ENCODE peak calls at places on chromosome 6, in ten cellular contexts. U is RWPE1, H is AG04449, Q is pancreas, P is HFFc6, C is tibial artery, R is testis, N is adrenal gland, M is fibroblast of mammary gland, A is HCT116. O is an unnamed sample.

GRCh38 chr6:157613011-157613522 is 210.0 kb upstream of the SNX9 start:
- DNase-seq in U (peak; percentile 92), H (peak; percentile 65), Q (no peak), P (peak; percentile 87), C (no peak), R (no peak), N (no peak), M (peak; percentile 98), A (peak; percentile 83), O (peak; percentile 38)

GRCh38 chr6:26235240-26235730 is 129.7 kb upstream of the BTN3A2 start:
- DNase-seq in U (no peak), H (no peak), Q (no peak), P (no peak), C (no peak), R (no peak), N (no peak), M (no peak), A (no peak), O (no peak)

GRCh38 chr6:93474733-93475179 is 55.4 kb upstream of the EPHA7 start:
- DNase-seq in U (no peak), H (no peak), Q (no peak), P (no peak), C (no peak), R (peak; percentile 23), N (no peak), M (no peak), A (no peak), O (no peak)

GRCh38 chr6:1314617-1315016 is 2.7 kb downstream of the FOXQ1 start:
- DNase-seq in U (no peak), H (no peak), Q (no peak), P (no peak), C (no peak), R (no peak), N (no peak), M (no peak), A (no peak), O (no peak)

GRCh38 chr6:41503841-41504525 is 42.2 kb upstream of the FOXP4 start:
- DNase-seq in U (peak; percentile 22), H (no peak), Q (peak; percentile 81), P (no peak), C (peak; percentile 74), R (peak; percentile 27), N (no peak), M (no peak), A (no peak), O (no peak)

GRCh38 chr6:132504757-132505156 is 8.2 kb downstream of the STX7 start:
- DNase-seq in U (no peak), H (no peak), Q (no peak), P (no peak), C (no peak), R (no peak), N (no peak), M (no peak), A (no peak), O (no peak)

GRCh38 chr6:19857139-19857538 is 20.0 kb downstream of the ID4 start:
- DNase-seq in U (no peak), H (no peak), Q (no peak), P (no peak), C (no peak), R (no peak), N (no peak), M (no peak), A (no peak), O (no peak)

GRCh38 chr6:34238507-34239239 is 2.0 kb downstream of the HMGA1 start:
- DNase-seq in U (no peak), H (no peak), Q (no peak), P (no peak), C (peak; percentile 58), R (no peak), N (no peak), M (no peak), A (no peak), O (no peak)

GRCh38 chr6:77030929-77031674 is 432.2 kb downstream of the HTR1B start:
- DNase-seq in U (no peak), H (no peak), Q (no peak), P (no peak), C (no peak), R (no peak), N (no peak), M (peak; percentile 21), A (no peak), O (no peak)

GRCh38 chr6:152769993-152770392 is 19.4 kb downstream of the VIP start:
- DNase-seq in U (no peak), H (no peak), Q (no peak), P (no peak), C (no peak), R (no peak), N (no peak), M (no peak), A (no peak), O (no peak)

GRCh38 chr6:2275207-2275891 is 29.9 kb upstream of the GMDS start:
- DNase-seq in U (no peak), H (peak; percentile 12), Q (no peak), P (peak; percentile 21), C (no peak), R (no peak), N (no peak), M (peak; percentile 18), A (no peak), O (no peak)

GRCh38 chr6:144955853-144956252 is 670.7 kb downstream of the UTRN start:
- DNase-seq in U (no peak), H (peak; percentile 50), Q (no peak), P (peak; percentile 49), C (no peak), R (no peak), N (no peak), M (no peak), A (no peak), O (no peak)

GRCh38 chr6:41228616-41229015 is 467 bp downstream of the TREML4 start:
- DNase-seq in U (no peak), H (no peak), Q (no peak), P (no peak), C (no peak), R (no peak), N (no peak), M (peak; percentile 4), A (no peak), O (no peak)

GRCh38 chr6:128570439-128571063 is 50.2 kb upstream of the PTPRK start:
- DNase-seq in U (no peak), H (no peak), Q (no peak), P (no peak), C (no peak), R (no peak), N (no peak), M (peak; percentile 23), A (no peak), O (peak; percentile 20)

DNA sequence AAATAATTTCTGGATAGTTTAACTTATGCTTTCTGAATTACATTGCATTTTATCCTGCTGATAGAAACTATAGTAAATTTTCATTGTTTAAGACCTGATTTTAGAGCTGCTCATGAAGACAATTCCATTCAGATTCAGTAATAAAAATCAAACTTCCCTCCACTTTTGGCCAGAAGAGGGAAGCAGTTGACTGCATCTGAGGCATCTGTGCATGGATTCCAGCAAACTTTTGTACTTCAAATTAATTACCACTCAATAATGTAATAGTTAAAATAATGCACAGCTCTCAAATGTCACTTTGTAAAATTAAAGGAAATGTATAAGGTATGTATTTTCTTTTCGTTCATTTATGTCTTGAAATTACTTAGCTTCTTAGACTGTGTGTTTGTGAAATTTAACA is 64.2 kb upstream of the SLC35B3 start:
- DNase-seq in U (no peak), H (no peak), Q (no peak), P (no peak), C (no peak), R (no peak), N (no peak), M (no peak), A (peak; percentile 13), O (no peak)
- TF ChIP-seq CTCF in U (peak; percentile 60), H (peak; percentile 4), Q (no peak), P (peak; percentile 52), C (no peak), R (no peak), N (peak; percentile 18), M (no peak), A (peak; percentile 69), O (no peak)

DNA sequence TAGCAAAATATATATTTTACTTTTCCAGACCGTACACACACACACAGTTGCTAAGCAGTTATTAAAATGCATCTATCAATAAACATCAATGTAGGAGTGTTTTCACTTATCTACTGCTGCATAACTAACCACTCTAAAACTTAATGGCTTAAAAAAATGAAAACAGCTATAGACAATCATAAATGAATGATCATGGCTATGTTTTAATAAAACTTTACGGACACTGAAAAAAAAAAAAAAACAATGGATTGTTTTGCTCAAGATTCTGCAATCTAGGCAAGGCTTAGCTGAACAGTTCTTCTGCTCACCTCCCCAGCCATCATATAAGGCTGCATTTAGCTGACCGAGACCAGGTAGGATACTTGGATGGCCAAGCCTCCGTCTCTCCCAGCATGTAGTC is 125.4 kb upstream of the CCDC28A start:
- DNase-seq in U (no peak), H (no peak), Q (no peak), P (no peak), C (no peak), R (no peak), N (no peak), M (no peak), A (no peak), O (no peak)
- TF ChIP-seq CTCF in U (no peak), H (no peak), Q (no peak), P (no peak), C (no peak), R (no peak), N (no peak), M (no peak), A (no peak), O (no peak)

GRCh38 chr6:37607949-37608348 is 89.7 kb downstream of the MDGA1 start:
- DNase-seq in U (peak; percentile 25), H (no peak), Q (no peak), P (no peak), C (no peak), R (no peak), N (no peak), M (peak; percentile 22), A (no peak), O (no peak)
- TF ChIP-seq CTCF in U (no peak), H (peak; percentile 46), Q (no peak), P (peak; percentile 78), C (no peak), R (no peak), N (no peak), M (peak; percentile 61), A (peak; percentile 47), O (peak; percentile 48)

GRCh38 chr6:138518054-138518453 is 18.8 kb upstream of the NHSL1 start:
- DNase-seq in U (no peak), H (no peak), Q (no peak), P (no peak), C (no peak), R (no peak), N (no peak), M (no peak), A (no peak), O (no peak)

GRCh38 chr6:138521800-138522199 is 22.5 kb upstream of the NHSL1 start:
- DNase-seq in U (no peak), H (no peak), Q (no peak), P (no peak), C (no peak), R (no peak), N (no peak), M (no peak), A (no peak), O (no peak)

GRCh38 chr6:138517635-138518034 is 18.3 kb upstream of the NHSL1 start:
- DNase-seq in U (peak; percentile 34), H (no peak), Q (no peak), P (peak; percentile 57), C (no peak), R (peak; percentile 74), N (peak; percentile 54), M (peak; percentile 47), A (peak; percentile 39), O (peak; percentile 40)

GRCh38 chr6:138522611-138523010 is 23.3 kb upstream of the NHSL1 start:
- DNase-seq in U (no peak), H (no peak), Q (no peak), P (no peak), C (no peak), R (no peak), N (no peak), M (no peak), A (no peak), O (no peak)

GRCh38 chr6:138520463-138520862 is 21.2 kb upstream of the NHSL1 start:
- DNase-seq in U (peak; percentile 13), H (no peak), Q (no peak), P (peak; percentile 52), C (no peak), R (no peak), N (no peak), M (peak; percentile 38), A (no peak), O (no peak)
- TF ChIP-seq CTCF in U (peak; percentile 30), H (no peak), Q (peak; percentile 30), P (peak; percentile 81), C (peak; percentile 29), R (no peak), N (peak; percentile 46), M (peak; percentile 25), A (peak; percentile 44), O (no peak)

O was measured in Calu3.